ENCODE peak calls at places on chromosomes 3 and 15, in five cellular contexts. H, O, N, V and M are unnamed samples. For H3K4me1, the result is how much of the 10 kb centered on the place peaks cover.

GRCh38 chr3:60073942-60074341 is 1024.1 kb upstream of the CFAP20DC start:
- DNase-seq in O (no peak), H (no peak), N (no peak), V (no peak), M (no peak)

GRCh38 chr15:75786564-75786925 is 56.7 kb upstream of the UBE2Q2 start:
- DNase-seq in O (no peak), H (no peak), V (no peak), N (no peak), M (no peak)

GRCh38 chr3:180417241-180417640 is 184.7 kb upstream of the TTC14 start:
- DNase-seq in H (no peak), N (no peak), V (no peak), O (no peak), M (no peak)

GRCh38 chr3:152037304-152037703 is 163.9 kb downstream of the SUCNR1 start:
- DNase-seq in O (no peak), V (no peak), N (no peak), H (no peak), M (no peak)

GRCh38 chr3:183317271-183317670 is 64.2 kb downstream of the B3GNT5 start:
- DNase-seq in V (no peak), O (no peak), N (no peak), H (no peak), M (no peak)

GRCh38 chr3:197675568-197675860 is 61.2 kb downstream of the RUBCN start:
- DNase-seq in V (no peak), O (no peak), H (no peak), N (no peak), M (no peak)

GRCh38 chr3:150421799-150422548 is 13.9 kb downstream of the TSC22D2 start:
- DNase-seq in V (no peak), O (no peak), N (no peak), H (no peak), M (no peak)

GRCh38 chr3:190811775-190812480 is 50.6 kb downstream of the GMNC start:
- DNase-seq in H (peak), N (no peak), V (peak), O (no peak), M (peak)

GRCh38 chr15:88574646-88575045 is 28.2 kb upstream of the DET1 start:
- DNase-seq in V (no peak), N (no peak), O (no peak), H (peak), M (no peak)

GRCh38 chr3:48505146-48505545 is 1.2 kb upstream of the SHISA5 start:
- DNase-seq in H (no peak), O (no peak), V (no peak), N (no peak), M (no peak)

GRCh38 chr3:16069149-16069922 is 105.1 kb upstream of the GALNT15 start:
- DNase-seq in O (no peak), N (no peak), H (no peak), V (no peak), M (no peak)

GRCh38 chr3:182794806-182795369 is 1.6 kb downstream of the ATP11B start:
- DNase-seq in H (no peak), N (no peak), V (no peak), O (no peak), M (no peak)

GRCh38 chr3:43884581-43884980 is 193.8 kb downstream of the ABHD5 start:
- DNase-seq in V (no peak), N (no peak), O (no peak), H (no peak), M (no peak)

GRCh38 chr3:21237638-21238037 is 513.4 kb downstream of the ZNF385D start:
- DNase-seq in O (no peak), H (no peak), N (no peak), V (no peak), M (no peak)

GRCh38 chr3:129313415-129313982 is 34.8 kb downstream of the HMCES start:
- DNase-seq in H (no peak), N (no peak), O (no peak), V (peak), M (no peak)

GRCh38 chr15:85826756-85827515 is 32.2 kb upstream of the KLHL25 start:
- DNase-seq in O (no peak), H (no peak), V (no peak), N (no peak), M (no peak)

GRCh38 chr3:12994607-12995388 is 78.4 kb downstream of the IQSEC1 start:
- DNase-seq in N (peak), V (peak), H (peak), O (peak), M (peak)

GRCh38 chr3:160831411-160831810 is 75.4 kb downstream of the PPM1L start:
- DNase-seq in V (no peak), O (no peak), N (no peak), H (no peak), M (no peak)

GRCh38 chr3:45987368-45988099 is 8.1 kb downstream of the FYCO1 start:
- DNase-seq in N (no peak), H (no peak), O (no peak), V (no peak), M (peak)

GRCh38 chr3:45988100-45988761 is 7.4 kb downstream of the FYCO1 start:
- DNase-seq in H (no peak), V (no peak), N (no peak), O (no peak), M (no peak)

GRCh38 chr3:45986303-45986982 is 9.2 kb downstream of the FYCO1 start:
- DNase-seq in H (peak), O (peak), V (no peak), N (peak), M (no peak)

GRCh38 chr3:45991341-45991740 is 4.3 kb downstream of the FYCO1 start:
- DNase-seq in H (no peak), V (no peak), N (peak), O (no peak), M (no peak)

DNA sequence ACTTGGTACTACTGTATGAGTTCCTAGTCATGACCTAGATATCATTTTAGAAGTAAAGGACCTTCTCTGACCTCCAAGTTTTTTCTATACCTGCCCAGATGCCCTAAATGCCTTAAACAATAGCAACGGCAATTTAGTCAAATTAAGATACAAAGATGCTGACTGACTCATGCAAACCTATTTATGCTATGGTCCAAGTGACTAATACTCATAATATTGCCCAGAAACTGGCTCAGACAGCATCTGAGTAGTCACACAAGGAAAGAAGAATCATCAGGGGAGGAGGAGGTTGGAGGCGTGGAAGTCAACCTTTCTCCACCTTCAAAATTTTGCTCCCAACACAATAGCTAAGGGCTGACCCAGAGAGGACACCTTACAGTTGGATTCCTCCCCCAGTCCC is 6.8 kb downstream of the FYCO1 start:
- DNase-seq in V (no peak), O (no peak), H (no peak), N (no peak), M (no peak)
- H3K4me1 ChIP-seq in V (under half), O (half or more), H (half or more), N (half or more), M (under half)

DNA sequence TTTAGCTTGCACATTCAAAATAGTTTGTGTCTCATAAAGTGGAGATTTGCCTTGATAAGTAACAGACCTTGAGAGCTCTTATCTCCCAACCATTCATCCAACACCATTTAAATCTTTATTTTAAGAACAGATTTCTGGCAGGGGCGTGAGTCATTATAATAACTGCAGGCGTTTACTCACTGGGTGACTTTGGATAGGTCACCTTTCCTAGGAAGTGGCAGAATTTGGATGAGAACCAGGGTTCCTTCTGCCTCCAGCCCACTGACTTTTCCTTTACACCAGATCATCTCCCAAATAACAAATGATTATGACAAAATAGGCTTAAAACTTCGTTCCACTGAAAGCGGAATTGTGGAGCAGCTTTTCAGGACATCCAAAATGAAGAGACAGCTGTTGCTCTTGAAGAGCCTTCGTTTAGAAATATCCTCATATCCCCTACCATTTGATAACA is 5.0 kb downstream of the LMCD1 start:
- DNase-seq in H (no peak), N (no peak), V (no peak), O (no peak), M (no peak)
- H3K4me1 ChIP-seq in H (under half), N (half or more), V (half or more), O (under half), M (under half)

GRCh38 chr3:124174463-124174862 is 182.5 kb upstream of the ROPN1 start:
- DNase-seq in N (no peak), H (peak), O (no peak), V (no peak), M (no peak)
- H3K4me1 ChIP-seq in N (under half), H (under half), O (under half), V (under half), M (under half)

GRCh38 chr15:74419432-74419831 is 14.3 kb downstream of the SEMA7A start:
- DNase-seq in V (no peak), O (no peak), H (no peak), N (no peak), M (no peak)
- H3K4me1 ChIP-seq in V (under half), O (under half), H (under half), N (half or more), M (half or more)